ENCODE peak calls at places on chromosomes 7 and 10, in four cellular contexts. H is pulmonary artery endothelial cell, V is nucleus accumbens, N is AML-193. Y is an unnamed sample.

GRCh38 chr10:21764790-21765189 is 230.8 kb downstream of the MLLT10 start:
- DNase-seq in H (no peak), V (no peak), N (no peak), Y (no peak)

GRCh38 chr7:471866-472639 is 47.6 kb downstream of the PDGFA start:
- DNase-seq in H (no peak), V (no peak), N (no peak), Y (no peak)

GRCh38 chr7:54469740-54470139 is 72.4 kb upstream of the VSTM2A start:
- DNase-seq in H (no peak), V (no peak), N (no peak), Y (no peak)

GRCh38 chr7:132480534-132480933 is 95.7 kb downstream of the PLXNA4 start:
- DNase-seq in H (no peak), V (no peak), N (no peak), Y (no peak)

GRCh38 chr7:141649865-141650499 is 52.0 kb downstream of the DENND11 start:
- DNase-seq in H (peak), V (peak), N (peak), Y (peak)

GRCh38 chr7:134126937-134127848 is at the start of gene LRGUK:
- DNase-seq in H (peak), V (peak), N (peak), Y (peak)

GRCh38 chr10:110268931-110269640 is 35.6 kb downstream of the SMNDC1 start:
- DNase-seq in H (no peak), V (no peak), N (no peak), Y (no peak)

GRCh38 chr10:65430979-65431378 is 1494.9 kb upstream of the LRRTM3 start:
- DNase-seq in H (no peak), V (no peak), N (no peak), Y (no peak)

GRCh38 chr7:22853674-22854157 is 31.1 kb upstream of the TOMM7 start:
- DNase-seq in H (no peak), V (no peak), N (peak), Y (no peak)